ENCODE peak calls at places on chromosomes 16 and 17, in five cellular contexts. Z, W, L, C and T are unnamed samples.

GRCh38 chr17:80647746-80648145 is 103.1 kb downstream of the RPTOR start:
- DNase-seq in L (no peak), C (no peak), W (no peak), Z (peak), T (no peak)

GRCh38 chr17:65627892-65628622 is 66.6 kb upstream of the AXIN2 start:
- DNase-seq in L (peak), W (no peak), Z (peak), C (no peak), T (peak)

GRCh38 chr16:1895068-1895467 is 23.1 kb upstream of the MEIOB start:
- DNase-seq in L (no peak), W (no peak), Z (no peak), C (no peak), T (no peak)

GRCh38 chr16:55543470-55543869 is 23.0 kb upstream of the CAPNS2 start:
- DNase-seq in C (no peak), Z (peak), L (peak), W (no peak), T (peak)

GRCh38 chr17:30433514-30433913 is 43.7 kb upstream of the GOSR1 start:
- DNase-seq in Z (peak), L (peak), W (peak), C (peak), T (no peak)

GRCh38 chr16:30066882-30067583 is 1.5 kb downstream of the ALDOA start:
- DNase-seq in L (no peak), W (no peak), C (no peak), Z (no peak), T (no peak)

GRCh38 chr16:87076950-87077749 is 240.0 kb downstream of the C16orf95 start:
- DNase-seq in Z (peak), L (peak), C (peak), W (peak), T (peak)

GRCh38 chr16:59567496-59567895 is 833.4 kb upstream of the GOT2 start:
- DNase-seq in L (no peak), Z (no peak), W (no peak), C (no peak), T (no peak)

GRCh38 chr17:8151641-8152111 is 528 bp downstream of the PER1 start:
- DNase-seq in W (no peak), L (peak), C (no peak), Z (peak), T (no peak)

GRCh38 chr17:4110152-4110551 is 32.7 kb downstream of the ZZEF1 start:
- DNase-seq in W (no peak), L (no peak), Z (peak), C (no peak), T (no peak)

GRCh38 chr17:36761203-36761945 is 160.0 kb downstream of the MRM1 start:
- DNase-seq in C (no peak), Z (no peak), L (no peak), W (no peak), T (no peak)

GRCh38 chr17:60514053-60514452 is 12.0 kb downstream of the APPBP2 start:
- DNase-seq in Z (no peak), W (no peak), L (no peak), C (no peak), T (peak)

GRCh38 chr17:61305024-61305423 is 94.6 kb upstream of the TBX2 start:
- DNase-seq in C (no peak), Z (peak), W (no peak), L (no peak), T (no peak)

GRCh38 chr16:57590654-57591085 is 37.8 kb upstream of the ADGRG1 start:
- DNase-seq in W (peak), L (peak), Z (peak), C (peak), T (peak)

GRCh38 chr16:14050297-14051027 is 20.7 kb upstream of the MRTFB start:
- DNase-seq in Z (peak), C (no peak), L (peak), W (no peak), T (no peak)

GRCh38 chr16:64615647-64616280 is 506.1 kb downstream of the CDH11 start:
- DNase-seq in C (no peak), W (no peak), L (peak), Z (peak), T (no peak)

GRCh38 chr16:29994613-29995329 is 646 bp downstream of the HIRIP3 start:
- DNase-seq in W (peak), Z (peak), C (no peak), L (no peak), T (no peak)

GRCh38 chr17:77366558-77367245 is 225.9 kb downstream of the SEC14L1 start:
- DNase-seq in C (no peak), W (no peak), L (peak), Z (peak), T (no peak)

GRCh38 chr16:82134884-82135283 is 35.1 kb downstream of the MPHOSPH6 start:
- DNase-seq in Z (no peak), L (no peak), W (no peak), C (no peak), T (no peak)

GRCh38 chr16:85152414-85153030 is 40.2 kb upstream of the CIBAR2 start:
- DNase-seq in Z (no peak), L (no peak), C (no peak), W (no peak), T (no peak)

GRCh38 chr16:12142157-12142556 is 165.6 kb downstream of the SNX29 start:
- DNase-seq in Z (no peak), W (no peak), L (no peak), C (no peak), T (no peak)

GRCh38 chr16:86387461-86388440 is 122.6 kb upstream of the FOXF1 start:
- DNase-seq in C (peak), L (no peak), W (peak), Z (peak), T (no peak)

GRCh38 chr17:77425791-77426641 is 285.2 kb downstream of the SEC14L1 start:
- DNase-seq in C (no peak), Z (peak), W (peak), L (peak), T (no peak)

GRCh38 chr17:39365252-39365651 is 36.2 kb downstream of the FBXL20 start:
- DNase-seq in C (no peak), Z (peak), W (no peak), L (no peak), T (no peak)

GRCh38 chr16:74747716-74748041 is 26.9 kb downstream of the FA2H start:
- DNase-seq in W (no peak), Z (no peak), L (no peak), C (no peak), T (no peak)

GRCh38 chr17:56887552-56888467 is 26.0 kb downstream of the TRIM25 start:
- DNase-seq in W (no peak), Z (peak), C (peak), L (peak), T (peak)

GRCh38 chr16:57809276-57809793 is 7.0 kb upstream of the KIFC3 start:
- DNase-seq in W (no peak), Z (no peak), C (no peak), L (no peak), T (no peak)

GRCh38 chr17:9934354-9934753 is 29.3 kb upstream of the RCVRN start:
- DNase-seq in Z (no peak), W (no peak), L (no peak), C (no peak), T (no peak)

GRCh38 chr17:73625006-73625405 is 19.2 kb downstream of the SDK2 start:
- DNase-seq in W (no peak), C (no peak), L (no peak), Z (no peak), T (no peak)
- H2AFZ ChIP-seq in W (no peak), C (no peak), L (no peak), Z (no peak), T (no peak)

GRCh38 chr17:45382226-45382625 is 50.4 kb downstream of the ARHGAP27 start:
- DNase-seq in L (no peak), C (no peak), W (no peak), Z (peak), T (no peak)
- H2AFZ ChIP-seq in L (no peak), C (no peak), W (no peak), Z (no peak), T (no peak)

DNA sequence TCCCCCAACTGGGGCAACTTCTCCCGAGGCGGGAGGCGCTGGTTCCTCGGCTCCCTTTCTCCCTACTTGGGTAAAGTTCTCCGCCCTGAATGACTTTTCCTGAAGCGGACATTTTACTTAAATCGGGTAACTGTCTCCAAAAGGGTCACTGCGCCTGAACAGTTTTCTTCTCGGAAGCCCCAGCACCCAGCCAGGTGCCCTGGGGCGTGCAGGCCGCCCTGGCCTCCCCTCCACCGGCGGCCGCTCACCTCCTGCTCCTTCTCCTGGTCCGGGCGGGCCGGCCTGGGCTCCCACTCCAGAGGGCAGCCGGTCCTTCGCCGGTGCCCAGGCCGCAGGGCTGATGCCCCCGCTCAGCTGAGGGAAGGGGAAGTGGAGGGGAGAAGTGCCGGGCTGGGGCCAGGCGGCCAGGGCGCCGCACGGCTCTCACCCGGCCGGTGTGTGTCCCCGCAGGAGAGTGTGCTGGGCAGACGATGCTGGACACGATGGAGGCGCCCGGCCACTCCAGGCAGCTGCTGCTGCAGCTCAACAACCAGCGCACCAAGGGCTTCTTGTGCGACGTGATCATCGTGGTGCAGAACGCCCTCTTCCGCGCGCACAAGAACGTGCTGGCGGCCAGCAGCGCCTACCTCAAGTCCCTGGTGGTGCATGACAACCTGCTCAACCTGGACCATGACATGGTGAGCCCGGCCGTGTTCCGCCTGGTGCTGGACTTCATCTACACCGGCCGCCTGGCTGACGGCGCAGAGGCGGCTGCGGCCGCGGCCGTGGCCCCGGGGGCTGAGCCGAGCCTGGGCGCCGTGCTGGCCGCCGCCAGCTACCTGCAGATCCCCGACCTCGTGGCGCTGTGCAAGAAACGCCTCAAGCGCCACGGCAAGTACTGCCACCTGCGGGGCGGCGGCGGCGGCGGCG is 1.6 kb downstream of the HIC1 start:
- DNase-seq in W (no peak), C (no peak), L (peak), Z (peak), T (no peak)
- H2AFZ ChIP-seq in W (no peak), C (no peak), L (no peak), Z (peak), T (no peak)

GRCh38 chr17:70375813-70376448 is 206.6 kb downstream of the KCNJ2 start:
- DNase-seq in Z (no peak), C (no peak), L (no peak), W (no peak), T (no peak)
- H2AFZ ChIP-seq in Z (no peak), C (no peak), L (no peak), W (no peak), T (no peak)

GRCh38 chr17:31919802-31920525 is 16.8 kb upstream of the SUZ12 start:
- DNase-seq in Z (peak), W (no peak), C (no peak), L (no peak), T (peak)
- H2AFZ ChIP-seq in Z (no peak), W (peak), C (no peak), L (no peak), T (no peak)

GRCh38 chr17:50918933-50919296 is 52.8 kb upstream of the TOB1 start:
- DNase-seq in W (no peak), Z (peak), C (no peak), L (peak), T (no peak)

GRCh38 chr17:50918071-50918932 is 52.1 kb upstream of the TOB1 start:
- DNase-seq in Z (no peak), W (no peak), C (no peak), L (no peak), T (no peak)

GRCh38 chr17:50920891-50921595 is 54.9 kb upstream of the TOB1 start:
- DNase-seq in Z (no peak), C (no peak), L (no peak), W (no peak), T (no peak)

GRCh38 chr17:50920041-50920410 is 53.9 kb upstream of the TOB1 start:
- DNase-seq in Z (no peak), L (no peak), C (no peak), W (no peak), T (no peak)

GRCh38 chr17:50919321-50920040 is 53.3 kb upstream of the TOB1 start:
- DNase-seq in Z (peak), C (no peak), W (peak), L (peak), T (peak)
- H2AFZ ChIP-seq in Z (peak), C (no peak), W (no peak), L (no peak), T (no peak)

GRCh38 chr17:34383225-34383615 is 20.2 kb upstream of the CCL1 start:
- DNase-seq in C (no peak), L (no peak), W (no peak), Z (no peak), T (no peak)

GRCh38 chr17:34384822-34385605 is 22.0 kb upstream of the CCL1 start:
- DNase-seq in L (no peak), Z (no peak), W (no peak), C (no peak), T (no peak)

GRCh38 chr17:34379876-34380275 is 16.8 kb upstream of the CCL1 start:
- DNase-seq in L (no peak), C (no peak), Z (no peak), W (no peak), T (no peak)

GRCh38 chr17:34384271-34384670 is 21.2 kb upstream of the CCL1 start:
- DNase-seq in Z (no peak), L (no peak), C (no peak), W (no peak), T (no peak)

DNA sequence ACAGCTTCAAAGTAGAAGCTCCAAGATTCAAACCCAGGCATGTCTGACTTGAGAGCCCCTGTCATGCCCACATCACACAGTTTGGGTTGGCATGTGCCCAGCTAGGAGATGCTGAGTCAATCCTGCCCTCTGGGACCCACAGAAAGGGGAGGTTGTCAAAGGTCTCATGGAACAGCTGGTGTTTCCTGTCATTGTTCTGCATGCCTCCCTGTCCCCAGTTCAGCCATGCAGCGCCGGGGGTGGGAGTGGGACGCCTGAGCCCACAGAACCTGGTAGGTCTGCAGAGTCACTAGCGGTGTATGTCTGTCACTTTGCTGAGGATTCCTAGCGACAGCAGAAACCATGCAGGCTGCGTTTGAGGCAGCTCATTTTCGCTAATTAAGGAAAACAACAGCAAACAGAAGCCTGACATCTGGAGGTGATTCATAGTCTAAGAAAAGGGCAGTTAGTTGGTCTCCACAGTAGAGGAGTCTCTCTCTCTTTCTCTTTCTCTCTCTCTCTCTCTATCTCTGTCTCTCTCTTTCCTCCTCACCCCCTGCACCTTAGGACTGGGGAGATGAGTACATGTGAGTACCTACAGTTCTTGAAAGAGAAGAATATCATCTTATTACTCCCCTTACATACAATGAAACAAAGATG is 19.7 kb upstream of the CCL1 start:
- DNase-seq in L (no peak), Z (no peak), W (no peak), C (no peak), T (no peak)
- H2AFZ ChIP-seq in L (no peak), Z (no peak), W (peak), C (no peak), T (no peak)

GRCh38 chr16:65964752-65965151 is 401.7 kb upstream of the CDH5 start:
- DNase-seq in Z (no peak), L (no peak), W (no peak), C (no peak), T (no peak)
- H2AFZ ChIP-seq in Z (no peak), L (no peak), W (no peak), C (no peak), T (no peak)

GRCh38 chr16:11080999-11081630 is 136.8 kb downstream of the CLEC16A start:
- DNase-seq in L (no peak), W (no peak), Z (no peak), C (no peak), T (no peak)
- H2AFZ ChIP-seq in L (no peak), W (no peak), Z (no peak), C (no peak), T (no peak)

GRCh38 chr17:72338304-72338703 is 217.5 kb downstream of the SOX9 start:
- DNase-seq in Z (no peak), C (no peak), W (no peak), L (no peak), T (no peak)
- H2AFZ ChIP-seq in Z (peak), C (no peak), W (no peak), L (no peak), T (no peak)